ENCODE peak calls at places on chromosomes 6 and 20, in seven cellular contexts. B is naive thymus-derived CD4-positive, alpha-beta T cell; A is stomach; C is WERI-Rb-1; L is pancreas; J is HCT116; O is coronary artery. E is an unnamed sample.

GRCh38 chr6:44116643-44117382 is 10.4 kb downstream of the MRPL14 start:
- DNase-seq in B (no peak), A (no peak), C (no peak), L (peak), J (no peak), O (no peak), E (no peak)

GRCh38 chr6:26251354-26252081 is 113.5 kb upstream of the BTN3A2 start:
- DNase-seq in B (peak), A (peak), C (no peak), L (no peak), J (no peak), O (no peak), E (no peak)

GRCh38 chr20:30811896-30812671 is 445.4 kb upstream of the DEFB115 start:
- DNase-seq in B (no peak), A (no peak), C (peak), L (no peak), J (no peak), O (peak), E (no peak)

GRCh38 chr6:74741608-74742007 is 464.2 kb downstream of the COL12A1 start:
- DNase-seq in B (no peak), A (no peak), C (no peak), L (no peak), J (no peak), O (no peak), E (no peak)

GRCh38 chr20:13008761-13009681 is at the start of gene SPTLC3:
- DNase-seq in B (peak), A (peak), C (no peak), L (peak), J (no peak), O (peak), E (no peak)

GRCh38 chr6:127100510-127101140 is 17.8 kb upstream of the RSPO3 start:
- DNase-seq in B (no peak), A (no peak), C (no peak), L (no peak), J (no peak), O (no peak), E (no peak)

GRCh38 chr6:93786474-93787330 is 367.3 kb upstream of the EPHA7 start:
- DNase-seq in B (no peak), A (no peak), C (no peak), L (no peak), J (no peak), O (no peak), E (no peak)

GRCh38 chr6:161417712-161418457 is 144.0 kb upstream of the AGPAT4 start:
- DNase-seq in B (no peak), A (no peak), C (no peak), L (peak), J (no peak), O (no peak), E (no peak)

GRCh38 chr6:14537061-14537460 is 419.5 kb downstream of the CD83 start:
- DNase-seq in B (no peak), A (no peak), C (no peak), L (no peak), J (no peak), O (no peak), E (no peak)

GRCh38 chr6:161169690-161170089 is 104.2 kb downstream of the AGPAT4 start:
- DNase-seq in B (no peak), A (peak), C (no peak), L (peak), J (no peak), O (no peak), E (no peak)

GRCh38 chr6:160447350-160447749 is 99.2 kb downstream of the SLC22A3 start:
- DNase-seq in B (no peak), A (no peak), C (no peak), L (no peak), J (no peak), O (no peak), E (no peak)

GRCh38 chr6:137342607-137343186 is 123.5 kb upstream of the IFNGR1 start:
- DNase-seq in B (peak), A (no peak), C (no peak), L (no peak), J (no peak), O (no peak), E (no peak)

DNA sequence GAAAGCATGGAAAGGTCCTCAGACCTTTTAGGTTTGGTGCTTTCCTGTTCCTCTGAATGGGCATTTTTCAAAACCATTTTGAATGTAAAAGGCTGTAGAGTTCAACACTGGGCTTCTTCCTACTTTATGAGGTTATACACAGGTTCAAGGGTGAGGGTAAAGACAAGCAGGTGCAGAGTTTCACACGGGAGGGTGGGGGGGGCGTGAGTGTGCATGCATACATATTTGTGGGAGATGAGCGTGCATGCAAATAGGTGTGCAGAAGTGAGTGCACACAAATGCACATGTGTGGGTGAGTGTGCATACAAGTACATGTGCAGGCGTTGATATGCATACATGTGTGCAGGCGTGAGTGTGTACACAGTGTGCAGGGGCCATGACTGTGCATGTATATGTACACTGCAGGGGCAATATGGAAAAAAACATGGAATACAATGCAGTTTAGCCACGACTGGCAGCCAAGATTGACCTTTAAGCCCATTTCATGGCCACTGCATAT is 183.1 kb downstream of the GMPR start:
- DNase-seq in B (no peak), A (no peak), C (no peak), L (no peak), J (no peak), O (no peak), E (no peak)
- H3K4me3 ChIP-seq in B (peak), A (no peak), C (no peak), L (no peak), J (no peak), O (peak), E (no peak)

GRCh38 chr20:9685011-9685410 is 153.9 kb downstream of the PAK5 start:
- DNase-seq in B (no peak), A (no peak), C (no peak), L (no peak), J (no peak), O (no peak), E (no peak)

GRCh38 chr20:9686866-9687265 is 152.0 kb downstream of the PAK5 start:
- DNase-seq in B (no peak), A (no peak), C (no peak), L (no peak), J (no peak), O (no peak), E (no peak)

GRCh38 chr20:9686001-9686400 is 152.9 kb downstream of the PAK5 start:
- DNase-seq in B (no peak), A (no peak), C (no peak), L (no peak), J (no peak), O (no peak), E (no peak)

GRCh38 chr20:9686455-9686854 is 152.4 kb downstream of the PAK5 start:
- DNase-seq in B (no peak), A (no peak), C (no peak), L (no peak), J (no peak), O (no peak), E (no peak)

GRCh38 chr20:9689041-9689440 is 149.8 kb downstream of the PAK5 start:
- DNase-seq in B (no peak), A (no peak), C (no peak), L (no peak), J (no peak), O (no peak), E (no peak)
- H3K27ac ChIP-seq in B (no peak), A (no peak), C (no peak), L (no peak), J (no peak), O (no peak), E (no peak)

GRCh38 chr20:24739751-24740150 is 209.3 kb upstream of the CST7 start:
- DNase-seq in B (no peak), A (no peak), C (no peak), L (no peak), J (no peak), O (no peak), E (no peak)
- H3K4me3 ChIP-seq in B (no peak), A (no peak), C (no peak), L (no peak), J (no peak), O (no peak), E (no peak)

GRCh38 chr6:89310929-89311328 is 4.2 kb downstream of the GABRR2 start:
- DNase-seq in B (no peak), A (no peak), C (peak), L (no peak), J (no peak), O (no peak), E (no peak)
- H3K27ac ChIP-seq in B (no peak), A (no peak), C (no peak), L (no peak), J (no peak), O (no peak), E (no peak)

DNA sequence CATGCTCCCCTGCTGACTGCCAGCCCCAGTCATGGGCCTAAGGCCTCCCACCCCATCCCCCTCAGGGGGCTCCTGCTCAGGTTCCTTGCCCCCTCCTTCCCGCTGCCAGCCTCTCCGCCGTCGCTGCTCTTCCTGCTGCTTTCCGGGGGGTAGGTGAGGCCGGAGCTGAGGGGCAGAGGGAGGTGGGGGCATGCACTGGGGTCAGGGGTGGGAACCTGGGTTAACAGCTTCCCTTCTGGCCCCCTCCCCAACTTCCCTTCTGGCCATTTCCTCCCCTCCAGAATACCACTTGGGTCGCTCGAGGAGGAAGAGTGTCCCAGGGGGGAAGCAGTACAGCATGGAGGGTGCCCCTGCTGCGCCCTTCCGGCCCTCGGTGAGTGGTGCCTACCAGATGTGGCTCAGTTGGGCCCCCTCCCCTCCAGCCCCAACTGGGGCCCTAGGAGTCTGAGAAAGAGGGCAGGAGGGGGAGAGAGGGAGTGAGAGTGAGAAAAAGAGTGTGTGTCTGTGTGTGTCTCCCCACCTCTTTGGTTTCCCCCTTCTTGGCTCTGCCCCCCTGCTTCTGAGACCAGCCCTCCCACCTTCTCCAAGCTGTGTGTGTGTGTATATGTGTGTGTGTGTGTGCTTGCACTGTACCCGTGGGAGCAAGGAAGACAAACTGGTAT is 12.1 kb downstream of the SYNGAP1 start:
- DNase-seq in B (no peak), A (no peak), C (no peak), L (no peak), J (no peak), O (no peak), E (peak)
- H3K4me3 ChIP-seq in B (peak), A (no peak), C (no peak), L (no peak), J (no peak), O (no peak), E (no peak)

GRCh38 chr6:28354688-28355554 is 5.2 kb downstream of the ZKSCAN3 start:
- DNase-seq in B (no peak), A (no peak), C (no peak), L (no peak), J (no peak), O (no peak), E (no peak)
- H3K27ac ChIP-seq in B (no peak), A (peak), C (no peak), L (peak), J (peak), O (peak), E (peak)

E was measured in suprapubic skin.